ENCODE peak calls at places on chromosomes 3 and 15, in eight cellular contexts. V is WTC11, O is GM12878, N is A549, R is HCT116, T is K562, F is endothelial cell of umbilical vein, P is HepG2. L is an unnamed sample.

GRCh38 chr15:99424978-99425665 is 140.7 kb upstream of the MEF2A start:
- DNase-seq in N (no peak), F (peak; percentile 88), R (no peak), T (no peak), O (no peak), V (no peak), P (peak; percentile 54), L (peak; percentile 64)

GRCh38 chr3:150150633-150151032 is 179.9 kb upstream of the PFN2 start:
- DNase-seq in P (no peak), T (no peak), O (no peak), N (no peak), V (no peak), R (no peak), F (no peak), L (no peak)

GRCh38 chr3:157493627-157494550 is 9.3 kb downstream of the VEPH1 start:
- DNase-seq in V (no peak), P (peak; percentile 28), R (peak; percentile 44), O (no peak), N (peak; percentile 10), T (peak; percentile 15), F (peak; percentile 81), L (peak; percentile 12)

GRCh38 chr3:128311441-128311844 is 155.2 kb downstream of the DNAJB8 start:
- DNase-seq in F (no peak), O (no peak), R (no peak), P (no peak), T (no peak), N (no peak), V (no peak), L (no peak)

GRCh38 chr3:153626158-153626557 is 464.1 kb downstream of the RAP2B start:
- DNase-seq in P (no peak), T (no peak), V (no peak), N (no peak), F (peak; percentile 85), O (no peak), R (no peak), L (no peak)

GRCh38 chr3:48564022-48564421 is 441 bp upstream of the UCN2 start:
- DNase-seq in P (peak; percentile 58), O (no peak), F (peak; percentile 61), R (peak; percentile 35), N (peak; percentile 56), V (no peak), T (no peak), L (no peak)

GRCh38 chr15:62503451-62503850 is 338.4 kb upstream of the C2CD4B start:
- DNase-seq in F (peak; percentile 24), T (no peak), V (no peak), O (no peak), R (no peak), N (no peak), P (no peak), L (no peak)

GRCh38 chr3:183114374-183114773 is 15.1 kb upstream of the MCCC1 start:
- DNase-seq in P (no peak), N (no peak), O (no peak), R (no peak), T (no peak), F (no peak), V (no peak), L (peak; percentile 56)

GRCh38 chr3:195811756-195812155 is at the start of gene MUC4:
- DNase-seq in V (peak; percentile 50), T (peak; percentile 78), R (no peak), F (no peak), P (no peak), N (no peak), O (no peak), L (no peak)

GRCh38 chr3:46713898-46714552 is 3.6 kb downstream of the PRSS50 start:
- DNase-seq in T (no peak), V (peak; percentile 7), R (no peak), N (no peak), F (no peak), P (no peak), O (peak; percentile 71), L (no peak)

GRCh38 chr3:4949659-4950058 is 29.6 kb upstream of the BHLHE40 start:
- DNase-seq in T (no peak), O (no peak), P (no peak), F (no peak), R (no peak), N (no peak), V (no peak), L (no peak)

GRCh38 chr3:11212301-11212613 is 58.0 kb downstream of the HRH1 start:
- DNase-seq in T (no peak), N (no peak), O (no peak), F (peak; percentile 42), P (no peak), R (peak; percentile 13), V (no peak), L (no peak)

GRCh38 chr3:121974601-121975111 is 47.4 kb downstream of the ILDR1 start:
- DNase-seq in F (no peak), V (no peak), P (no peak), T (no peak), R (no peak), O (no peak), N (no peak), L (no peak)
- TF ChIP-seq MAX in F (no peak), V (no peak), P (no peak), T (no peak), R (no peak), O (no peak), N (no peak), L (no peak)

GRCh38 chr15:29556385-29556784 is 265.9 kb downstream of the TJP1 start:
- DNase-seq in P (no peak), V (no peak), T (no peak), R (no peak), O (no peak), F (no peak), N (no peak), L (no peak)
- TF ChIP-seq MAX in P (no peak), V (no peak), T (no peak), R (no peak), O (no peak), F (no peak), N (no peak), L (no peak)

DNA sequence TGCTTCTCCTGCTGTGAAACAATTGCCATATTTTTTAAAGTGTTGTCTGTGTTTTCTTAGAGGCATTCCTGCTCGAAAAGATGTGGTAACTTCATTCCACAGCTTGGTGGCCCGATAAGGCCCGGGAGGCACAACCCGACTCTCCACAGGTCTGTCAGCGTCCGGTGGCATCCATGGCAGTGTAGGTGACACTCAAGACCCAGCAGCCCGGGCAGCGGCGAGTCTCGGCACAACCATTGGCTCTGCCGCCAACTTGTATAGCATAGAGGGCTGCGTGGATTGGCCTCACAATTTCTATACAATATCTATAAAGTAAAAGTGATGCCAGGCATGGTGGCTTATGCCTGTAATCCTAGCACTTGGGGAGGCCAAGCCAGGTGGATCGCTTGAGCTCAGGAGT is 262.3 kb upstream of the CHRNA7 start:
- DNase-seq in R (no peak), P (no peak), T (no peak), N (no peak), O (no peak), V (no peak), F (no peak), L (no peak)
- TF ChIP-seq MAX in R (no peak), P (no peak), T (no peak), N (no peak), O (no peak), V (no peak), F (no peak), L (no peak)

GRCh38 chr15:55630921-55631320 is 42.8 kb upstream of the PYGO1 start:
- DNase-seq in O (no peak), T (no peak), F (peak; percentile 11), N (no peak), P (no peak), V (no peak), R (no peak), L (no peak)
- TF ChIP-seq MAX in O (no peak), T (no peak), F (no peak), N (no peak), P (no peak), V (no peak), R (no peak), L (no peak)

DNA sequence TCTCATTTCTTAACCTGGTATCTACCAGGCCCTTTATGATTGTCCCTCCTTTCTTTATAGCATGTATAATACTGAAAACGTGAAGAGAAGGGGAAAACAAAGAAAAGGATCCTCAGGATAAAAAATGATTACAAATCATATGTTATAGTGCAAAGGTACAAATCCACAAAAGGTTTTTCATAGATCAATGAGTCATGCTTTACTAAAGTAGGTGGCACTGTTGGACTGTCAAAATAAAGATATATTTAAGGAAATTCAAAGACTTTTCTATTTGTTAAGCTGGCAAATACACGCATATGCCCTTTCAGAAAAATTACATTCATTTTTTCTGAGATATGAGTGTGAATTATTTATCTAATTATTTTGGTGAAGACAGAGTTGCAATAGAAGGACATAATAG is 151.6 kb downstream of the CADM2 start:
- DNase-seq in P (no peak), V (no peak), F (no peak), R (no peak), O (no peak), T (no peak), N (no peak), L (no peak)
- TF ChIP-seq MAX in P (no peak), V (no peak), F (no peak), R (no peak), O (no peak), T (no peak), N (no peak), L (no peak)

DNA sequence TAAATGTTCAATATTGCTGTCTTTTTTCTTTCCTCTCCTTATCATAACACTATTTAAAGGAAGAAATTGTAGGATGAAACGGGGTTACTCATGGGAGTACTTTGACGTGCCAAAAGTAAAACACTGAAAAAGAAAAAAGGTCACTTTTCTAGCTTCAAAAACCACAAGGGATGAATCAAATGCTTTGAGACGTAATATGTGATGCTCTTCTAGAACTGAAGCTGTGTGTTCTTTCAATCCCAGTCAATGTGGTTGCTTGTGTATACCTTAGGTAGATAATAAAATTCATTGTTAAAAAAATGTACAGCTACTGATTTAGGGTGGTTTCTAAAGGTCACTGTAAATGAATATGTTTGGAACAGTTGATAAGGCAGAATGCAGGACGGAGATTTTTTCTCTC is 538.8 kb upstream of the ZNF717 start:
- DNase-seq in P (no peak), N (no peak), O (no peak), F (no peak), V (no peak), R (no peak), T (no peak), L (no peak)
- TF ChIP-seq MAX in P (no peak), N (no peak), O (no peak), F (no peak), V (no peak), R (no peak), T (no peak), L (no peak)

DNA sequence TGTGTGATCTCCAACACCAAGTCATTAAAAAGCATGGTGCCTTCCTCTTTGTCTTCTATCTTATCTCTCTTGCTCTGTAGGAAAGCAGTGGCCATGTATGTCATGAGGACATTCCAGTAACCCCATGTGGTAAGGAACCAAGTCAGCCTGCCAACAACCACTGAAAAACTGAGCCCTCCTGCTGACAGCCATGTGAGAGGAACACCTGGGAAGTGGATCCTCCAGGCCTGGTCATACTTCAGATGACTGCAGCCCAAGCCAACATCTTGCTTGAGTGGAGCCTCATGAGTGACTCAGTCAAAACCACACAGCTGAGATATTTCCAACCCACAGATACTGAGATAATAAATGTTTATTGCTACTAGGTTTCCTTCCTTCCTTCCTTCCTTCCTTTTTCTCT is 597.3 kb downstream of the ZIC1 start:
- DNase-seq in T (no peak), P (no peak), O (no peak), F (no peak), V (no peak), N (no peak), R (no peak), L (no peak)
- TF ChIP-seq MAX in T (no peak), P (no peak), O (no peak), F (no peak), V (no peak), N (no peak), R (no peak), L (no peak)

L was measured in SK-N-SH.